ENCODE peak calls at places on chromosomes 2 and 18, in seven cellular contexts. D, A, P, H, G, C and W are unnamed samples.

GRCh38 chr2:217774232-217774631 is 228.6 kb downstream of the TNS1 start:
- DNase-seq in P (no peak), H (no peak), C (no peak), G (no peak), D (no peak), A (no peak), W (no peak)

GRCh38 chr2:46226620-46227019 is 70.6 kb upstream of the EPAS1 start:
- DNase-seq in D (no peak), A (no peak), P (no peak), G (no peak), H (no peak), C (no peak), W (no peak)

GRCh38 chr18:5469340-5469739 is 74.5 kb downstream of the EPB41L3 start:
- DNase-seq in C (no peak), A (no peak), D (no peak), G (no peak), P (no peak), H (no peak), W (no peak)

GRCh38 chr2:166410828-166411472 is 35.2 kb upstream of the SCN9A start:
- DNase-seq in D (peak; percentile 93), A (no peak), P (no peak), C (no peak), H (no peak), G (peak; percentile 26), W (peak; percentile 55)

GRCh38 chr2:140011287-140011686 is 1231.1 kb upstream of the NXPH2 start:
- DNase-seq in H (no peak), C (no peak), D (no peak), A (no peak), P (no peak), G (no peak), W (no peak)

GRCh38 chr2:112096098-112096497 is 41.0 kb downstream of the TMEM87B start:
- DNase-seq in G (no peak), C (no peak), A (no peak), H (no peak), D (no peak), P (no peak), W (no peak)

GRCh38 chr2:29014811-29015414 is 33.8 kb downstream of the TOGARAM2 start:
- DNase-seq in P (no peak), D (peak; percentile 59), C (peak; percentile 39), G (no peak), A (no peak), H (peak; percentile 35), W (no peak)

GRCh38 chr2:63872571-63873328 is 31.1 kb downstream of the UGP2 start:
- DNase-seq in C (no peak), G (no peak), H (no peak), P (no peak), A (no peak), D (no peak), W (no peak)

GRCh38 chr18:58789856-58790255 is 74.8 kb upstream of the ZNF532 start:
- DNase-seq in D (no peak), H (no peak), A (no peak), G (no peak), P (peak; percentile 19), C (no peak), W (no peak)

GRCh38 chr2:101190753-101191516 is 39.8 kb upstream of the TBC1D8 start:
- DNase-seq in C (no peak), P (no peak), A (no peak), D (no peak), H (no peak), G (no peak), W (no peak)

GRCh38 chr2:141021109-141021508 is 1109.7 kb downstream of the LRP1B start:
- DNase-seq in C (no peak), A (no peak), D (peak; percentile 68), G (no peak), H (no peak), P (no peak), W (peak; percentile 59)

GRCh38 chr2:134413430-134413829 is 159.6 kb downstream of the MGAT5 start:
- DNase-seq in H (no peak), P (no peak), D (no peak), G (peak; percentile 50), C (no peak), A (no peak), W (no peak)

GRCh38 chr18:73829146-73829545 is 318.5 kb downstream of the FBXO15 start:
- DNase-seq in A (no peak), P (no peak), C (no peak), G (no peak), H (no peak), D (no peak), W (no peak)

GRCh38 chr18:62710417-62710816 is 4.9 kb upstream of the PHLPP1 start:
- DNase-seq in G (peak; percentile 72), D (no peak), A (no peak), H (no peak), C (no peak), P (no peak), W (peak; percentile 71)

GRCh38 chr18:77056399-77057015 is 76.1 kb downstream of the MBP start:
- DNase-seq in C (no peak), A (no peak), P (no peak), D (no peak), H (no peak), G (no peak), W (no peak)

GRCh38 chr2:217996345-217996744 is 6.5 kb downstream of the TNS1 start:
- DNase-seq in H (no peak), D (no peak), A (no peak), P (peak; percentile 71), G (no peak), C (no peak), W (no peak)

GRCh38 chr2:240309214-240309613 is 126.2 kb upstream of the GPC1 start:
- DNase-seq in G (no peak), C (no peak), A (no peak), D (no peak), H (no peak), P (no peak), W (no peak)

GRCh38 chr2:96374211-96374951 is 38.8 kb downstream of the NCAPH start:
- DNase-seq in A (no peak), G (peak; percentile 12), H (no peak), C (no peak), P (no peak), D (no peak), W (no peak)